ENCODE peak calls at places on chromosomes 12 and 14, in nine cellular contexts. M is fibroblast of pulmonary artery, K is Panc1, P is astrocyte of the spinal cord, C is endothelial cell, T is B cell, X is Caco-2, Q is fibroblast of lung, J is GM23338. Y is an unnamed sample.

GRCh38 chr12:96401061-96401871 is 1.0 kb upstream of the CDK17 start:
- DNase-seq in M (peak), K (no peak), P (peak), C (peak), T (peak), X (peak), Q (peak), J (peak), Y (peak)

GRCh38 chr14:94775082-94775874 is 5.4 kb upstream of the GSC start:
- DNase-seq in M (peak), K (no peak), P (no peak), C (no peak), T (no peak), X (no peak), Q (no peak), J (peak), Y (no peak)

GRCh38 chr12:12883369-12884001 is 7.9 kb upstream of the GPRC5A start:
- DNase-seq in M (peak), K (no peak), P (peak), C (no peak), T (no peak), X (peak), Q (peak), J (no peak), Y (peak)

GRCh38 chr12:29223936-29224921 is 75.2 kb downstream of the FAR2 start:
- DNase-seq in M (no peak), K (no peak), P (peak), C (no peak), T (no peak), X (no peak), Q (peak), J (no peak), Y (peak)

GRCh38 chr14:65214741-65215140 is 112.4 kb upstream of the MAX start:
- DNase-seq in M (peak), K (no peak), P (no peak), C (no peak), T (no peak), X (no peak), Q (no peak), J (no peak), Y (no peak)

GRCh38 chr12:21983102-21983501 is 41.9 kb upstream of the ABCC9 start:
- DNase-seq in M (no peak), K (no peak), P (no peak), C (no peak), T (no peak), X (no peak), Q (no peak), J (no peak), Y (no peak)

GRCh38 chr14:84859116-84859515 is 670.8 kb upstream of the FLRT2 start:
- DNase-seq in M (no peak), K (no peak), P (no peak), C (no peak), T (no peak), X (no peak), Q (no peak), J (no peak), Y (no peak)

GRCh38 chr12:87157791-87158190 is 871.4 kb downstream of the C12orf50 start:
- DNase-seq in M (peak), K (no peak), P (peak), C (no peak), T (no peak), X (no peak), Q (peak), J (peak), Y (peak)

GRCh38 chr12:57452181-57452936 is 2.7 kb upstream of the INHBE start:
- DNase-seq in M (peak), K (no peak), P (peak), C (no peak), T (no peak), X (no peak), Q (peak), J (peak), Y (no peak)

GRCh38 chr12:120462099-120462640 is 7.4 kb downstream of the SRSF9 start:
- DNase-seq in M (no peak), K (no peak), P (no peak), C (no peak), T (no peak), X (no peak), Q (no peak), J (no peak), Y (no peak)

GRCh38 chr14:69845050-69845581 is 34.1 kb upstream of the SMOC1 start:
- DNase-seq in M (no peak), K (no peak), P (no peak), C (no peak), T (no peak), X (no peak), Q (no peak), J (no peak), Y (no peak)

GRCh38 chr14:56794557-56795283 is 15.6 kb downstream of the OTX2 start:
- DNase-seq in M (no peak), K (no peak), P (no peak), C (peak), T (no peak), X (no peak), Q (no peak), J (peak), Y (no peak)

GRCh38 chr12:92216092-92216491 is 70.4 kb upstream of the BTG1 start:
- DNase-seq in M (peak), K (no peak), P (peak), C (no peak), T (no peak), X (no peak), Q (peak), J (no peak), Y (no peak)

GRCh38 chr12:6231359-6232268 is 31.4 kb downstream of the CD9 start:
- DNase-seq in M (no peak), K (no peak), P (no peak), C (no peak), T (no peak), X (no peak), Q (no peak), J (no peak), Y (no peak)

GRCh38 chr14:46651526-46652144 is at the start of gene RPL10L:
- DNase-seq in M (no peak), K (no peak), P (no peak), C (no peak), T (no peak), X (peak), Q (no peak), J (peak), Y (no peak)
- TF ChIP-seq CTCF in M (no peak), K (peak), P (no peak), C (peak), T (no peak), X (peak), Q (peak), J (peak), Y (no peak)

DNA sequence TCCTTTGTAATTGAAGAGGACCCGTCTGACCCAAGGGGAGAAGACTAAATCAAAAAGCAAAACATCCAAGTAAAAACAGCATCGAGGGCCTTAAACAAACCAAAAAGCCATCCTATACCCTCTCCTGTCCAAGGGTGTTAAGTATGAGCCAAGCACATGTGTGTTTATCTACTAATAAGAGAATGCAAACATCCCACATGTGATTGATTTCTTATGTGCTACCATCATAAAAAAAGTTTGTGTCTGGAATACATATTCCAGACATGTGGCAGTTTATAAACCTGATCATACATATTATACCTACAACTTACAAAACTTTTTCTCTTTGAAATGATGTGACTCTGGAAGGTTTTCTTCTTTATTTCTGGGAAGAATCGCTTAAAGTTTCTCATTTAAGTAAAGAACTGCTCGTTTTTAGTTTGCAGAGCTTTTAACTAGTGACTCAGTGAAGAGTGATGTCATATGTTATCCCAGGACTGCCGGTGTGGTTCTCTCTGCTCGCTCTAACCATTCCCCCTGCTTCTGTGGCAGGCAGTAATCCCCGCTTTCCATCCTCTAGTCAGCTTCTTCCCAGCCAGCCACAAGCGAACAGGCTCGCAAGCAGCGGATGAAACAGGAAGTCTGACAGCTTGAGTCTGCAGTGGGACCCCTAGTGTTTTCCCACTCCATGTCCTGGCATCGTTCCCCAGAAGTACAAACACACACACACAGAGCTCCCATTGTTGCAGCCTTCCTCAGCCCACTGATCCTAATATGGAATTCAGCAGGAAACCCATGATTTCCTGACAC is 431 bp upstream of the RHOJ start:
- DNase-seq in M (peak), K (peak), P (peak), C (peak), T (no peak), X (peak), Q (peak), J (peak), Y (peak)
- TF ChIP-seq CTCF in M (peak), K (no peak), P (peak), C (no peak), T (no peak), X (no peak), Q (peak), J (no peak), Y (no peak)

GRCh38 chr12:124469193-124469888 is 98.1 kb downstream of the NCOR2 start:
- DNase-seq in M (no peak), K (no peak), P (no peak), C (no peak), T (no peak), X (peak), Q (peak), J (peak), Y (no peak)
- TF ChIP-seq CTCF in M (peak), K (peak), P (peak), C (peak), T (peak), X (peak), Q (peak), J (peak), Y (peak)

GRCh38 chr12:45469902-45470301 is 254.0 kb downstream of the ANO6 start:
- DNase-seq in M (no peak), K (no peak), P (no peak), C (no peak), T (no peak), X (no peak), Q (no peak), J (no peak), Y (no peak)

GRCh38 chr12:45462506-45462905 is 246.6 kb downstream of the ANO6 start:
- DNase-seq in M (no peak), K (no peak), P (no peak), C (no peak), T (no peak), X (no peak), Q (no peak), J (no peak), Y (no peak)

GRCh38 chr12:45468751-45469615 is 253.1 kb downstream of the ANO6 start:
- DNase-seq in M (no peak), K (no peak), P (no peak), C (no peak), T (no peak), X (no peak), Q (no peak), J (peak), Y (no peak)

GRCh38 chr12:45458854-45459807 is 243.2 kb downstream of the ANO6 start:
- DNase-seq in M (peak), K (no peak), P (peak), C (no peak), T (no peak), X (no peak), Q (peak), J (no peak), Y (no peak)

DNA sequence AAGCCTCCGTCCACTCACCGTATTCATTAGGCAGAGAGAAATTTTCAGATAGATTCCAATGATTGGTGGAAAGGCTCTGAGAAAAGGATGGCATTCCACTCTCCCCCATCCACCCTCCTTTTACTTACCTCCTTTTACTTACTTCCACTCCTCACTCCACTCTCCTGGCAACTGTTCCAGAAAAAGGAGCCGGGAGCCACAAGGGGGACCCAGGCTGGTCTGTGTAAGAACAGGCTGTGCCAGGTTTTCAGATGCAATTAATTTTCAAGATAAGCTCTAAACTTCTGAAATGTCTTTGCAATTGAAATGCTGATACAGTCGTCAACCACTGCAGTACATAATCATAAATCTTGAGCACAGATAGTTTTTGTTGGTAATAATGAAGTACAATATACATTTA is 248.8 kb downstream of the ANO6 start:
- DNase-seq in M (peak), K (no peak), P (no peak), C (no peak), T (no peak), X (peak), Q (no peak), J (peak), Y (no peak)
- TF ChIP-seq CTCF in M (peak), K (peak), P (no peak), C (no peak), T (no peak), X (no peak), Q (no peak), J (peak), Y (no peak)

DNA sequence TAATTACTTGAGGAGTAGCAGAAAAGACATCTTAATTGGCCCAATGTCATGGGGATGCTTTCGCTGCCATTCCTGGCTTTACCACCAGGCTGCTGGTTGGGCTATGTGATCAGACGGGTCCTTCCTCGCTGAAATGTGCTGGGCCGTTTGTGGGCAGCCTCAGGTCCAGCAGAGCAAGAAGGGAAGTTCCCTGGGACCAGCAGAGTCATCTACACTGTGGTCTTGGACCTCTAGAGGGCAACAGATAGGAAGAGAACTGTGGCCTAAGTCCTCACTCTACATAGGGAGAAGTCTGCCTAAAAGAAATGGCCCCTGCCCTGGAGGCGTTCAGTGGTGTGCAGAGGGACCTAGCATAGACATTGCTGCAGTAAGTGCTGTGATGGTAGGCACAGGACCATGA is 10.9 kb downstream of the EVL start:
- DNase-seq in M (no peak), K (no peak), P (no peak), C (peak), T (no peak), X (peak), Q (peak), J (peak), Y (no peak)
- TF ChIP-seq CTCF in M (peak), K (no peak), P (peak), C (peak), T (peak), X (peak), Q (no peak), J (peak), Y (no peak)

GRCh38 chr14:52473557-52473956 is 78.7 kb downstream of the TXNDC16 start:
- DNase-seq in M (peak), K (no peak), P (peak), C (no peak), T (no peak), X (peak), Q (peak), J (peak), Y (peak)
- TF ChIP-seq CTCF in M (peak), K (peak), P (peak), C (peak), T (peak), X (peak), Q (no peak), J (peak), Y (peak)

GRCh38 chr12:76241371-76241770 is 106.8 kb downstream of the BBS10 start:
- DNase-seq in M (no peak), K (no peak), P (no peak), C (no peak), T (no peak), X (no peak), Q (no peak), J (no peak), Y (no peak)
- TF ChIP-seq CTCF in M (no peak), K (no peak), P (no peak), C (no peak), T (no peak), X (no peak), Q (no peak), J (no peak), Y (no peak)

DNA sequence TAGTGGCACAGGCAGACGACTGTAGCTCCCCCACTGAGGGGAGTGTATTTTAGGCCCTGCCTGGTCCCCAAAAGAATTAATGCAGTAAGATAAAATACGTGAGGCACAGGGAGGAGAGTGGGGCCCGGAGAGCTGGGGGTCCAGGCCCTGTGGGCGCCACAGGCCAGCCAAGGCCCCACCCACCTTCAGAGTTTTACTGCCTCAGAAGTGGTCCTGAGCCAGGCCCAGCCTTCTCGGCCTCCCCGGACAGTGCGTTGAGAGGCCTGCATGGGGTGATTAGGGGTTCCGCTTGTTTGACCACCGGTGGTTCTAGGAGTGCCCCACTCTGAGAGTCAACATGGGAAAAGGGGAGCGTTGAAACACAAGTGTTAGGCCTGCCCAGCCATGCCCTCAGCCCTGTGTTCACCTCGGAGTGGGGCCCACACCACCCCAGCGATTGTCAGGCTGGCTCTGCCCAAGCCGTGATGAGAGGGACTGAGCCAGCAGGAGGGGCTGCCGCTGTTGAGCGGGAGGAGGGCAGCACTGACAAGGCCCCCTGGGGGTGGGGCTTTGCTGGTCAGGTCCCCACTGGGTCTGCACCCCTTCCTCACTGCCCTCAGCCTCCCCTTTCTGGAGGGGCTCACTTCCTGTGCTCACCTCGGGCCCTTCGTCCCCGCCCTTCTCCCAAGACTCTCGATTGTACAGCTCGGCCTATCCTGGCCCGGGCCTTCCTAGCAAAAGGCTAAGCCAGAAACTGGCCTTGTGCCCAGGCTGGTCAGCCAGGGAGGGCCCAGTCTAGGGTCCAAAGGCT is 4.8 kb downstream of the CKB start:
- DNase-seq in M (no peak), K (no peak), P (no peak), C (no peak), T (peak), X (no peak), Q (peak), J (peak), Y (no peak)
- TF ChIP-seq CTCF in M (no peak), K (no peak), P (no peak), C (no peak), T (no peak), X (no peak), Q (no peak), J (no peak), Y (no peak)

DNA sequence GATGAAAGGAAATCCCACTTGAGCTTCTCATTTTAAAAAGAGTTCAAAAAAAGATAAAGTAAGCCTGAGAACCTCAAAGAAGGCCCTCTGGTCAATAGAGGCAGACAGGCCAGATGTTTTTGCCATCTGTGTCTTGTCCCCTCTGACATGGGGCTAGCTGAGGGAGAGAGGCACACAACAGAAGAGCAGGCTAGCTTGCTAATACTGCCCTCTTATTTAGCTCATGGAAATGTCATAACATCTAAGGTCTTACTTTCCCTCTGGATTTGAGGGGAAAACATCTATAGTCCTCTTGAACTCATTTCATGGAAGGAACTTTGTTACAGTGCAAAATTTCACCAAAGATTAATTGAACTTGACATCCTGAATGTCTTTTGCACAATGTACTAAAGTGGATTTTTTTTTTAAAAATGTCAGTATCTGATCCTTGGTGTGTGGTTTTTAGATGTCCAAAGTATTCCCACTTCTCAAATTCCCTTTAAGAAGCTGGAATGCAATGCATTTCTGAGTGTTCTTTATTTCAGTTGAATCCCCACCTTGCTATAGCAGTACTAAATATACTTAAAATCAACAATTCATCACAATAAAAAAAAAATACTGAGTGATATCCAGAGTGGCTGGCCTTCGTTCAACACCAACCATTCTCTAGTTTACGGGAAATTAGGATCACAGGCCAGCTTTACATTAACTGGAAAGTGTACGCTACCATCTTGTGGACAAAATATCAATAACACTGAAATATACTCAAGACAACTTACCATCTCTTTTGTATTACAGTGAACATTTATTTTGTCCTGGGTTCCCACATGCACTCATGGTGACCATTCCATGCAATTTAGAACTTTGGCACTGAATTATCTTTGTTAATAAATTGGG is 176.6 kb downstream of the PAH start:
- DNase-seq in M (peak), K (no peak), P (peak), C (peak), T (no peak), X (peak), Q (peak), J (peak), Y (no peak)
- TF ChIP-seq CTCF in M (peak), K (peak), P (no peak), C (peak), T (peak), X (peak), Q (no peak), J (peak), Y (peak)

GRCh38 chr12:66269757-66270383 is 32.4 kb upstream of the HELB start:
- DNase-seq in M (peak), K (peak), P (peak), C (no peak), T (peak), X (no peak), Q (peak), J (peak), Y (peak)
- TF ChIP-seq CTCF in M (peak), K (peak), P (peak), C (peak), T (peak), X (peak), Q (peak), J (peak), Y (peak)